ENCODE peak calls at places on chromosomes 4 and X, in seven cellular contexts. X is mucosa of descending colon, V is tibial artery, Q is left ventricle myocardium inferior, B is lower lobe of right lung, N is cardiac muscle cell, J is PC-3. R is an unnamed sample.

GRCh38 chrX:38694394-38694793 is 106.9 kb upstream of the MID1IP1 start:
- DNase-seq in Q (no peak), N (no peak), V (no peak), J (peak; percentile 4), B (no peak), X (no peak), R (no peak)

GRCh38 chr4:40480291-40480690 is 145.2 kb downstream of the CHRNA9 start:
- DNase-seq in X (no peak), V (no peak), Q (no peak), N (no peak), B (no peak), J (no peak), R (no peak)

GRCh38 chrX:387729-388128 is 1.0 kb upstream of the PPP2R3B start:
- DNase-seq in J (no peak), N (no peak), X (peak; percentile 44), V (no peak), Q (no peak), B (no peak), R (no peak)

GRCh38 chr4:144355809-144356757 is 215.6 kb upstream of the GYPA start:
- DNase-seq in B (no peak), X (peak; percentile 41), Q (no peak), J (peak; percentile 85), V (no peak), N (peak; percentile 59), R (no peak)

GRCh38 chr4:14434483-14434882 is 567.8 kb upstream of the CPEB2 start:
- DNase-seq in V (no peak), J (no peak), X (no peak), B (no peak), N (peak; percentile 15), Q (no peak), R (no peak)

GRCh38 chr4:98505991-98506390 is 152.4 kb downstream of the TSPAN5 start:
- DNase-seq in N (no peak), J (no peak), Q (no peak), X (no peak), V (no peak), B (no peak), R (no peak)

GRCh38 chr4:184306949-184307348 is 89.3 kb upstream of the ENPP6 start:
- DNase-seq in N (no peak), X (no peak), J (peak; percentile 71), Q (no peak), V (no peak), B (no peak), R (no peak)

GRCh38 chrX:109773374-109773773 is 40.3 kb upstream of the ACSL4 start:
- DNase-seq in J (no peak), B (no peak), V (no peak), Q (no peak), N (no peak), X (no peak), R (no peak)

GRCh38 chrX:151816914-151817313 is 82.4 kb downstream of the CNGA2 start:
- DNase-seq in B (no peak), Q (no peak), J (no peak), X (no peak), V (no peak), N (no peak), R (no peak)

GRCh38 chr4:136637071-136637777 is 895.1 kb downstream of the PCDH18 start:
- DNase-seq in X (peak; percentile 60), N (peak; percentile 44), V (no peak), B (no peak), Q (no peak), J (peak; percentile 28), R (no peak)

DNA sequence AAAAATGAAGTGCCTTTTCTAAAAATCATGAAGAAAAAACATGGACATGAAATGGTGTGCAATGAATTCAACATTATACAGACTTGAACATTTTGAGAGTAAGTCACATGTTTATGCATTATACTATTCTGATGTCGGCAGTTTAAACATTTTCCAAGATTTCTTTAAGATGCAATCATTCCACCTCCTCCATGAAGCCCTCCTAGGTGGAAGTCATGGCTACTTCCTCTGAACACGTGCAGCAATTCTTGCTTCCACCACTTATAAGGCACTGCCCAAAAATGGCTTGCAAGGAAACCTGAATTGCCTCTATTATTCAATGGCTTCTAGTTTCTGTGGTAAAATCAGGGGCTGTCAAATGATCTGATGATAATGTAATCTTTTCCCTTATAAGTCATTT is 25.8 kb downstream of the IGFBP7 start:
- DNase-seq in Q (no peak), N (no peak), J (no peak), X (no peak), B (no peak), V (no peak), R (no peak)
- H3K4me1 ChIP-seq in Q (peaks cover 82% of the 10 kb centered on the region), N (peaks cover 18% of the 10 kb centered on the region), J (peaks cover 15% of the 10 kb centered on the region), X (peaks cover 1% of the 10 kb centered on the region), B (peaks cover 26% of the 10 kb centered on the region), V (peaks cover 94% of the 10 kb centered on the region), R (peaks cover 20% of the 10 kb centered on the region)

GRCh38 chrX:45801554-45801953 is 600.9 kb upstream of the DIPK2B start:
- DNase-seq in B (no peak), V (no peak), X (no peak), N (peak; percentile 29), J (peak; percentile 71), Q (no peak), R (no peak)

GRCh38 chrX:45794995-45795337 is 594.3 kb upstream of the DIPK2B start:
- DNase-seq in N (no peak), J (no peak), X (no peak), V (no peak), B (no peak), Q (no peak), R (no peak)

GRCh38 chrX:45795546-45795945 is 594.9 kb upstream of the DIPK2B start:
- DNase-seq in J (no peak), B (no peak), X (no peak), V (no peak), Q (no peak), N (no peak), R (no peak)

GRCh38 chrX:45803383-45803921 is 602.8 kb upstream of the DIPK2B start:
- DNase-seq in V (no peak), J (peak; percentile 95), Q (no peak), X (no peak), N (no peak), B (no peak), R (no peak)

DNA sequence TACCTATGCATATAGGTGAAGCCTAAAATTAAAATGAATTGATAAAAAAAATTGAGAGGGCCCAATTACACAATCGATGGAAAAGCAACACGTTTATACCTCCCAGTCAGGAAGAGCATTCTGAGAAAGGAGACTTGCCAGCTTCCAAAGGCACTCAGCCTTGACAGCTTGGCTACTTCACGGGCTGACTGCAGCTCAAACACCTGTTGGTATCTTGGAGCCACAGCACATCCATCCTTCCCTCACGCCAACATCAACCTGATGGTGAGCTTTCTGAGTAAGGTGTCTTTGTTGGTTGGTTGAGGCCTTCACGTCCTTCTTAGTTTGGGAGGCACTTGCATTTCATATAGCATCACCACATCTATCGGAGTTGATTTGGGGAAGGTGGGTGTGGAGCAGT is 598.9 kb upstream of the DIPK2B start:
- DNase-seq in Q (no peak), B (no peak), N (no peak), V (no peak), X (no peak), J (no peak), R (no peak)
- H3K4me1 ChIP-seq in Q (no peaks in the 10 kb centered on the region), B (no peaks in the 10 kb centered on the region), N (no peaks in the 10 kb centered on the region), V (peaks cover 22% of the 10 kb centered on the region), X (no peaks in the 10 kb centered on the region), J (peaks cover 78% of the 10 kb centered on the region), R (no peaks in the 10 kb centered on the region)

GRCh38 chrX:129556806-129557315 is 16.8 kb downstream of the OCRL start:
- DNase-seq in N (no peak), V (no peak), B (no peak), J (no peak), Q (no peak), X (no peak), R (no peak)

GRCh38 chrX:129557844-129558243 is 17.8 kb downstream of the OCRL start:
- DNase-seq in B (no peak), J (no peak), N (peak; percentile 34), X (no peak), V (no peak), Q (no peak), R (no peak)

GRCh38 chrX:129549124-129549523 is 9.1 kb downstream of the OCRL start:
- DNase-seq in V (no peak), Q (no peak), J (no peak), X (no peak), B (no peak), N (no peak), R (no peak)

GRCh38 chrX:129553619-129554288 is 13.7 kb downstream of the OCRL start:
- DNase-seq in X (no peak), B (no peak), J (no peak), Q (no peak), V (no peak), N (no peak), R (no peak)
- H3K4me1 ChIP-seq in X (no peaks in the 10 kb centered on the region), B (no peaks in the 10 kb centered on the region), J (no peaks in the 10 kb centered on the region), Q (peaks cover 5% of the 10 kb centered on the region), V (no peaks in the 10 kb centered on the region), N (peaks cover 12% of the 10 kb centered on the region), R (no peaks in the 10 kb centered on the region)

DNA sequence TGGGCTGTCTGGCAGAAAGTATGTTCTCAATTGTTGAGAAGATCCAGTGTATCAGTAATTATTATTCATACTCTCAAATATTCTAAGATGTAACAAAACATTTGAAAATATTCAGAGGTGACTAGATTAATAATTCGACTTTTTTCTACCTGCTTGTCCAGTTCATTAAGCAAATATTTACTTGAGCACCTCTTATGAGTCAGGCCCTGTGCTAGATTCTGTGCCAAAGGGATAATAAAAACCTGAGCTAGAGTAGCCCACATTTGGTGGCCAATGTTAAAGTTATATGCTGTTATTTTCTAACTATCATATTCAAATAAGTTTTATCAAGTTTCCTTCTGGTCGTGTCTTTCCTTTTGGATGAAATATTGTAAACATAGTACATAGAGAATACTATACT is 58.5 kb downstream of the ARHGAP10 start:
- DNase-seq in N (no peak), Q (no peak), V (no peak), B (no peak), X (no peak), J (peak; percentile 81), R (no peak)
- H3K4me1 ChIP-seq in N (peaks cover 38% of the 10 kb centered on the region), Q (peaks cover 83% of the 10 kb centered on the region), V (peaks cover 86% of the 10 kb centered on the region), B (peaks cover 53% of the 10 kb centered on the region), X (peaks cover 4% of the 10 kb centered on the region), J (peaks cover 80% of the 10 kb centered on the region), R (no peaks in the 10 kb centered on the region)